ENCODE peak calls at places on chromosomes 3 and 15, in eight cellular contexts. X is cardiac muscle cell, L is endothelial cell of umbilical vein, N is tibial artery, O is GM13977, Q is A549, J is coronary artery, C is AG09309. U is an unnamed sample.

GRCh38 chr3:150419076-150419868 is 11.2 kb downstream of the TSC22D2 start:
- DNase-seq in X (no peak), L (no peak), N (no peak), O (no peak), Q (no peak), J (no peak), C (no peak), U (no peak)

GRCh38 chr3:72338082-72338941 is 509.9 kb downstream of the SHQ1 start:
- DNase-seq in X (no peak), L (peak), N (peak), O (no peak), Q (peak), J (no peak), C (no peak), U (no peak)

GRCh38 chr15:72599855-72600464 is 54.5 kb upstream of the GOLGA6B start:
- DNase-seq in X (peak), L (peak), N (no peak), O (peak), Q (peak), J (no peak), C (peak), U (peak)

GRCh38 chr3:20043398-20043797 is 3.2 kb downstream of the KAT2B start:
- DNase-seq in X (peak), L (peak), N (peak), O (no peak), Q (no peak), J (no peak), C (no peak), U (peak)

GRCh38 chr15:89790661-89791060 is 14.5 kb downstream of the MESP2 start:
- DNase-seq in X (no peak), L (no peak), N (no peak), O (no peak), Q (no peak), J (no peak), C (no peak), U (no peak)

GRCh38 chr15:31434418-31435255 is 108.0 kb downstream of the KLF13 start:
- DNase-seq in X (peak), L (peak), N (no peak), O (peak), Q (no peak), J (no peak), C (peak), U (peak)

GRCh38 chr15:80991446-80991845 is 1.8 kb upstream of the MESD start:
- DNase-seq in X (peak), L (no peak), N (peak), O (no peak), Q (no peak), J (peak), C (no peak), U (no peak)

GRCh38 chr15:48798319-48798718 is 12.6 kb downstream of the CEP152 start:
- DNase-seq in X (no peak), L (no peak), N (no peak), O (no peak), Q (no peak), J (no peak), C (no peak), U (no peak)

GRCh38 chr15:90583471-90584252 is 53.9 kb downstream of the CRTC3 start:
- DNase-seq in X (no peak), L (no peak), N (no peak), O (no peak), Q (no peak), J (no peak), C (no peak), U (no peak)

DNA sequence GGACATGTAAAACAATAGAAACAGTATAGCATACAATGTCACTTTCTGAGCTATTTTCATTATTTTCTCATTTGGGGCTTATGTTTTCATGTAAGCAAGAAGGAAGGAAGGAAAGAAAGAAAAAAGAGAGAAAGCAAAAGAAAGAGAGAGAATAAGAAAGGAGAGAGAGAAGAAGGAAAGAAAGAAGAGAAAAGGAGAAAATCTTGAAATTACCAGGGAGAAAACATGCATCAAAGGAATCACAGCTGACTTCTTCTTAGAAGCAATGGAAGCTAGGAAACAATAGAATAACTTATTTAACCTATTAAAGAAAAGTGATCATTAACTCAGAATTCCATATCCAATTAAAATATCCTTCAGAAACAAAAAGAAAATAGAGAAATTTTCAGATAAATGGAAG is 471.5 kb downstream of the OCA2 start:
- DNase-seq in X (no peak), L (no peak), N (no peak), O (no peak), Q (no peak), J (no peak), C (no peak), U (no peak)
- TF ChIP-seq CTCF in X (no peak), L (no peak), N (no peak), O (no peak), Q (no peak), J (no peak), C (no peak), U (no peak)

GRCh38 chr3:15079083-15079482 is 14.0 kb upstream of the MRPS25 start:
- DNase-seq in X (no peak), L (no peak), N (no peak), O (no peak), Q (no peak), J (no peak), C (no peak), U (no peak)
- TF ChIP-seq CTCF in X (no peak), L (no peak), N (no peak), O (no peak), Q (no peak), J (no peak), C (no peak), U (no peak)

DNA sequence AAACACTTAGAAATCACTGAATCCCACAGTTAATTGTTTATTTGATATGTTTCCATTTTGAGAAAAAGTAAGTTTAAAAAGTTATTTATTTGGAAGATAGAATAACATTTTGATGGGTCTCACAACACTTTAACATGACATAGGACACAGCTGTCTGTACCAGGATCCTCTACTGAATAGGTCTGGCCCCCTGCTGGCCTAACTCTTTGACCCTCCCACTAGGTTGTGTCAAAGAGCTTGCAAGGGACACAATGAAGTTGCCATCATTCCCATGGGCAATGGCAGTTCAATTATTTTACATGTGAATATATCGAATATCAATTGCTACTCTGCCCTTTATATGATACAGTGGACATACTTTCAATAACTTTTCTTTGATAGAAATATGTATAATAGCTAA is 138.9 kb downstream of the EPHA3 start:
- DNase-seq in X (no peak), L (no peak), N (no peak), O (no peak), Q (no peak), J (no peak), C (no peak), U (no peak)
- TF ChIP-seq CTCF in X (no peak), L (no peak), N (no peak), O (no peak), Q (no peak), J (no peak), C (no peak), U (no peak)

GRCh38 chr3:48428088-48428862 is 1.6 kb downstream of the PLXNB1 start:
- DNase-seq in X (no peak), L (no peak), N (peak), O (no peak), Q (peak), J (no peak), C (no peak), U (no peak)

GRCh38 chr3:48430359-48431101 is 644 bp upstream of the PLXNB1 start:
- DNase-seq in X (peak), L (no peak), N (peak), O (no peak), Q (no peak), J (no peak), C (no peak), U (no peak)

GRCh38 chr3:48431224-48432029 is 1.5 kb upstream of the PLXNB1 start:
- DNase-seq in X (no peak), L (no peak), N (peak), O (no peak), Q (no peak), J (no peak), C (no peak), U (no peak)

GRCh38 chr3:48428863-48429415 is 947 bp downstream of the PLXNB1 start:
- DNase-seq in X (peak), L (peak), N (peak), O (no peak), Q (no peak), J (no peak), C (no peak), U (no peak)

GRCh38 chr3:48429416-48430358 is at the start of gene PLXNB1:
- DNase-seq in X (peak), L (peak), N (peak), O (peak), Q (peak), J (no peak), C (no peak), U (peak)
- TF ChIP-seq CTCF in X (no peak), L (no peak), N (no peak), O (no peak), Q (no peak), J (no peak), C (no peak), U (no peak)

GRCh38 chr3:84961492-84962255 is 2.9 kb downstream of the CADM2 start:
- DNase-seq in X (no peak), L (no peak), N (no peak), O (no peak), Q (no peak), J (no peak), C (no peak), U (no peak)

GRCh38 chr3:84960994-84961393 is 2.2 kb downstream of the CADM2 start:
- DNase-seq in X (no peak), L (no peak), N (no peak), O (no peak), Q (no peak), J (no peak), C (no peak), U (no peak)

GRCh38 chr3:84959470-84960380 is 936 bp downstream of the CADM2 start:
- DNase-seq in X (no peak), L (no peak), N (no peak), O (no peak), Q (no peak), J (no peak), C (no peak), U (no peak)

GRCh38 chr3:84960581-84960980 is 1.8 kb downstream of the CADM2 start:
- DNase-seq in X (no peak), L (no peak), N (no peak), O (no peak), Q (no peak), J (no peak), C (no peak), U (no peak)

GRCh38 chr3:84958495-84959469 is at the start of gene CADM2:
- DNase-seq in X (peak), L (peak), N (peak), O (peak), Q (peak), J (peak), C (peak), U (peak)
- TF ChIP-seq CTCF in X (no peak), L (no peak), N (no peak), O (peak), Q (no peak), J (peak), C (no peak), U (no peak)

GRCh38 chr3:53858096-53858741 is 11.9 kb downstream of the IL17RB start:
- DNase-seq in X (no peak), L (no peak), N (no peak), O (no peak), Q (no peak), J (no peak), C (no peak), U (no peak)
- TF ChIP-seq CTCF in X (no peak), L (no peak), N (no peak), O (no peak), Q (no peak), J (no peak), C (no peak), U (no peak)

DNA sequence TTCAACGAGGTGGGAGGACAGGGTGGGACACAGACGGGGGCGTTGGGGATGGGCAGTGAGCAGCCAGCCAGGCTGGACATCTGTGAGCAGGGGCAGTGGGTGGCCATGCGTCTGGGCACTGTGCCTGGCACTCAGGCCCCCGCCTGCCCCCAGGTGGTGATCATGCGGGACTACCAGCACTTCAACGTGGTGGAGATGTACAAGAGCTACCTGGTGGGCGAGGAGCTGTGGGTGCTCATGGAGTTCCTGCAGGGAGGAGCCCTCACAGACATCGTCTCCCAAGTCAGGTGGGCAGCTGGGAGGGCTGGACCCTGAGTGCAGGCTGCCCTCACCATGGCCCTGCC is 10.2 kb downstream of the ANKRD63 start:
- DNase-seq in X (no peak), L (no peak), N (no peak), O (no peak), Q (peak), J (no peak), C (no peak), U (no peak)
- TF ChIP-seq CTCF in X (no peak), L (no peak), N (no peak), O (peak), Q (peak), J (no peak), C (no peak), U (no peak)

DNA sequence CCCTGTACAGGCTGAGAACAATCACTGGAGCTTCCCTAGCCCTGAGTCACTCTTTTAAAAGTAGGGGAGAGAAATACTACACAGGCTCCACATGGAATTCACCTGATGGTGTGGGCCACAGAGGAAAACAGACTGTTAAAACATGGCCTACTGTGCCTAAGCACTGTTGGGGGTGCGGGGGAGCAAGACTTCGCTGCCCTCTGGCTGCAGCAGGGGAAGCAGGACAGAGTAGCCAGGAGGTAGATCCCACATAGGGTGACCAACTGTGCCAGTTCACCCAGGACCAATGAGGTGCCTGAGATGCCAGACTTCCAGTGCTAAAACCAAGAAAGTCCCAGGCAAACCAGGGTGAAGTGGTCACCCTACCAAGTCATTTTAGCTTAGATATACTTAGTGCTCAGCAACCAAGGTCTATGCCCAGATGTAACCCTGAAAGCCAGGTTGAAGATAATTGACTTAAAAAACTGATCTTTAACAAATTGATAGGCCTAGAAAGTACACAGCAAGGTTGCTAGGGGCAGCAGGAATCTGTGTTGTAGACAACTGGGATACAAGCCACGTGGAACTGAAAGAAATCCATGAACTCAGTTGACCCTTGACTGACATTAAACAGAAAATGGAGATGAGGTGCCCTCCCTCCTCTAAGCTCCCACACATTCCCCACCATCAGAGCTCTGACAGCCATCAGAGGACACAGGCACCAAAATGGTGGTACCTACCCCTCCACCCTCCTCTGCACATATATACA is 344.2 kb upstream of the PPP2R3A start:
- DNase-seq in X (no peak), L (no peak), N (no peak), O (no peak), Q (no peak), J (no peak), C (no peak), U (no peak)
- TF ChIP-seq CTCF in X (no peak), L (no peak), N (no peak), O (no peak), Q (no peak), J (no peak), C (no peak), U (no peak)

DNA sequence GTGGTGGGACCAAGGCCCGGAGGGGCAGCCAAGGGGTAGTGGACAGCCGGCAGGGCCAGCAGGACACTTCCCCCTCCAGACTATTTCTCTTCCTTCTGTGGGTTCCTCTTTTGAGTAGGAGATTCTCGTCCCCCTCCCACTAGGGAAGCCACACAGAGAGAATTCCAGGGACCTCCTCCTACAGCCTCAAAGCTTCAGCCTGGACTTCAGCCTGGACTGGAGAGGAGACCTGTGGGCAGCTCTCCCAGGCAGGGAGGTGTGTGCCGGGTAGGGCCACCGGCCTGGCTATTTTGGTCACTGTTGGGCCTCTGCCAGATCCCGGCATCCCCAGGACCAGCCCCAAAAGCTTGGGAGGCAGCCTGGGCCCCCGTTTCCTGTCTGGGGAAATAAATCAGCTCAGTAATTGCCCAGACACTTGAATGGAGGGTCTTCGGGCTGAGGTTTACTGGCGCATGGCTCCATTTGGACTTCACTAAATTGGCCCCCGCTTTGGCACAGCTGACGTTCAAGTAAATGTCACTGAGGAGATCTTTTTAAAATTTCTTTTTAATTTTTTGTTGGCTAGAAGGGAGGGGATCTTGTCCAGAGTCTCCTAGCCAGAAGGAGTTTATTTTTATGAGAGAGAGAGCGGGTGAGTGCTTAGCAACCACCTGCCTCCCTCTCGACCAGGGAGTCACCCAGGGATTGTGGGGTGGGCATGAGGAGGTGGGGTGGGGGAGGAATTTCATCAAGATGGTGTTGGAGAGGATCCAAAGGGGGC is 1.4 kb downstream of the SLC6A6 start:
- DNase-seq in X (no peak), L (peak), N (peak), O (no peak), Q (peak), J (peak), C (no peak), U (no peak)
- TF ChIP-seq CTCF in X (no peak), L (no peak), N (no peak), O (no peak), Q (no peak), J (no peak), C (no peak), U (no peak)

U was measured in GM10248.